ENCODE peak calls at places on chromosomes 2 and 18, in seven cellular contexts. One of them, this sample, is unnamed.

GRCh38 chr18:21330122-21330701 is 88.2 kb downstream of the GREB1L start:
- DNase-seq in NCI-H748 treated with DMSO at 0.1 percent for 48 hours: no peak
- DNase-seq in HS-5: peak
- DNase-seq in stimulated activated CD4-positive, alpha-beta T cell treated with anti-CD3 and anti-CD28 coated beads, Interleukin-1b, Interleukin-23, amount 100 ng/mL, for 4 hours: no peak
- DNase-seq in activated T-helper 2 cell treated with anti-CD3 and anti-CD28 coated beads, Interferon-gamma antibody, Interleukin-2, Interleukin-4, amounts not matched to agents 10 μg/mL and 5 μg/mL and 100 μg/mL, durations not matched to agents 14 hours and 24 hours and 36 hours: no peak
- DNase-seq in AG09319: peak
- DNase-seq in bronchial epithelial cell: peak
- DNase-seq in this sample: peak

GRCh38 chr2:168357799-168358504 is 98.1 kb upstream of the CERS6 start:
- DNase-seq in NCI-H748 treated with DMSO at 0.1 percent for 48 hours: no peak
- DNase-seq in HS-5: no peak
- DNase-seq in stimulated activated CD4-positive, alpha-beta T cell treated with anti-CD3 and anti-CD28 coated beads, Interleukin-1b, Interleukin-23, amount 100 ng/mL, for 4 hours: no peak
- DNase-seq in activated T-helper 2 cell treated with anti-CD3 and anti-CD28 coated beads, Interferon-gamma antibody, Interleukin-2, Interleukin-4, amounts not matched to agents 10 μg/mL and 5 μg/mL and 100 μg/mL, durations not matched to agents 14 hours and 24 hours and 36 hours: no peak
- DNase-seq in AG09319: no peak
- DNase-seq in bronchial epithelial cell: no peak
- DNase-seq in this sample: no peak

GRCh38 chr2:105888625-105889024 is 143.9 kb downstream of the NCK2 start:
- DNase-seq in NCI-H748 treated with DMSO at 0.1 percent for 48 hours: no peak
- DNase-seq in HS-5: no peak
- DNase-seq in stimulated activated CD4-positive, alpha-beta T cell treated with anti-CD3 and anti-CD28 coated beads, Interleukin-1b, Interleukin-23, amount 100 ng/mL, for 4 hours: no peak
- DNase-seq in activated T-helper 2 cell treated with anti-CD3 and anti-CD28 coated beads, Interferon-gamma antibody, Interleukin-2, Interleukin-4, amounts not matched to agents 10 μg/mL and 5 μg/mL and 100 μg/mL, durations not matched to agents 14 hours and 24 hours and 36 hours: no peak
- DNase-seq in AG09319: no peak
- DNase-seq in bronchial epithelial cell: no peak
- DNase-seq in this sample: no peak

GRCh38 chr18:5582849-5583667 is 39.3 kb upstream of the EPB41L3 start:
- DNase-seq in NCI-H748 treated with DMSO at 0.1 percent for 48 hours: no peak
- DNase-seq in HS-5: peak
- DNase-seq in stimulated activated CD4-positive, alpha-beta T cell treated with anti-CD3 and anti-CD28 coated beads, Interleukin-1b, Interleukin-23, amount 100 ng/mL, for 4 hours: no peak
- DNase-seq in activated T-helper 2 cell treated with anti-CD3 and anti-CD28 coated beads, Interferon-gamma antibody, Interleukin-2, Interleukin-4, amounts not matched to agents 10 μg/mL and 5 μg/mL and 100 μg/mL, durations not matched to agents 14 hours and 24 hours and 36 hours: no peak
- DNase-seq in AG09319: no peak
- DNase-seq in bronchial epithelial cell: no peak
- DNase-seq in this sample: no peak

GRCh38 chr2:6184532-6185302 is 492.5 kb downstream of the SOX11 start:
- DNase-seq in NCI-H748 treated with DMSO at 0.1 percent for 48 hours: peak
- DNase-seq in HS-5: no peak
- DNase-seq in stimulated activated CD4-positive, alpha-beta T cell treated with anti-CD3 and anti-CD28 coated beads, Interleukin-1b, Interleukin-23, amount 100 ng/mL, for 4 hours: no peak
- DNase-seq in activated T-helper 2 cell treated with anti-CD3 and anti-CD28 coated beads, Interferon-gamma antibody, Interleukin-2, Interleukin-4, amounts not matched to agents 10 μg/mL and 5 μg/mL and 100 μg/mL, durations not matched to agents 14 hours and 24 hours and 36 hours: no peak
- DNase-seq in AG09319: no peak
- DNase-seq in bronchial epithelial cell: no peak
- DNase-seq in this sample: no peak

GRCh38 chr2:230416061-230416721 is at the start of gene SP100:
- DNase-seq in NCI-H748 treated with DMSO at 0.1 percent for 48 hours: no peak
- DNase-seq in HS-5: peak
- DNase-seq in stimulated activated CD4-positive, alpha-beta T cell treated with anti-CD3 and anti-CD28 coated beads, Interleukin-1b, Interleukin-23, amount 100 ng/mL, for 4 hours: peak
- DNase-seq in activated T-helper 2 cell treated with anti-CD3 and anti-CD28 coated beads, Interferon-gamma antibody, Interleukin-2, Interleukin-4, amounts not matched to agents 10 μg/mL and 5 μg/mL and 100 μg/mL, durations not matched to agents 14 hours and 24 hours and 36 hours: peak
- DNase-seq in AG09319: peak
- DNase-seq in bronchial epithelial cell: peak
- DNase-seq in this sample: no peak

GRCh38 chr18:12155996-12156395 is 62.4 kb downstream of the ANKRD62 start:
- DNase-seq in NCI-H748 treated with DMSO at 0.1 percent for 48 hours: no peak
- DNase-seq in HS-5: no peak
- DNase-seq in stimulated activated CD4-positive, alpha-beta T cell treated with anti-CD3 and anti-CD28 coated beads, Interleukin-1b, Interleukin-23, amount 100 ng/mL, for 4 hours: no peak
- DNase-seq in activated T-helper 2 cell treated with anti-CD3 and anti-CD28 coated beads, Interferon-gamma antibody, Interleukin-2, Interleukin-4, amounts not matched to agents 10 μg/mL and 5 μg/mL and 100 μg/mL, durations not matched to agents 14 hours and 24 hours and 36 hours: no peak
- DNase-seq in AG09319: peak
- DNase-seq in bronchial epithelial cell: no peak
- DNase-seq in this sample: no peak

GRCh38 chr2:217055624-217056023 is 195.8 kb upstream of the TNP1 start:
- DNase-seq in NCI-H748 treated with DMSO at 0.1 percent for 48 hours: peak
- DNase-seq in HS-5: no peak
- DNase-seq in stimulated activated CD4-positive, alpha-beta T cell treated with anti-CD3 and anti-CD28 coated beads, Interleukin-1b, Interleukin-23, amount 100 ng/mL, for 4 hours: no peak
- DNase-seq in activated T-helper 2 cell treated with anti-CD3 and anti-CD28 coated beads, Interferon-gamma antibody, Interleukin-2, Interleukin-4, amounts not matched to agents 10 μg/mL and 5 μg/mL and 100 μg/mL, durations not matched to agents 14 hours and 24 hours and 36 hours: no peak
- DNase-seq in AG09319: no peak
- DNase-seq in bronchial epithelial cell: no peak
- DNase-seq in this sample: no peak

GRCh38 chr2:154173919-154174318 is 302.2 kb downstream of the GALNT13 start:
- DNase-seq in NCI-H748 treated with DMSO at 0.1 percent for 48 hours: no peak
- DNase-seq in HS-5: no peak
- DNase-seq in stimulated activated CD4-positive, alpha-beta T cell treated with anti-CD3 and anti-CD28 coated beads, Interleukin-1b, Interleukin-23, amount 100 ng/mL, for 4 hours: no peak
- DNase-seq in activated T-helper 2 cell treated with anti-CD3 and anti-CD28 coated beads, Interferon-gamma antibody, Interleukin-2, Interleukin-4, amounts not matched to agents 10 μg/mL and 5 μg/mL and 100 μg/mL, durations not matched to agents 14 hours and 24 hours and 36 hours: no peak
- DNase-seq in AG09319: no peak
- DNase-seq in bronchial epithelial cell: no peak
- DNase-seq in this sample: no peak

GRCh38 chr18:61502472-61502871 is 169.2 kb downstream of the CDH20 start:
- DNase-seq in NCI-H748 treated with DMSO at 0.1 percent for 48 hours: peak
- DNase-seq in HS-5: peak
- DNase-seq in stimulated activated CD4-positive, alpha-beta T cell treated with anti-CD3 and anti-CD28 coated beads, Interleukin-1b, Interleukin-23, amount 100 ng/mL, for 4 hours: no peak
- DNase-seq in activated T-helper 2 cell treated with anti-CD3 and anti-CD28 coated beads, Interferon-gamma antibody, Interleukin-2, Interleukin-4, amounts not matched to agents 10 μg/mL and 5 μg/mL and 100 μg/mL, durations not matched to agents 14 hours and 24 hours and 36 hours: no peak
- DNase-seq in AG09319: peak
- DNase-seq in bronchial epithelial cell: peak
- DNase-seq in this sample: peak

GRCh38 chr2:133633851-133634250 is 65.6 kb upstream of the NCKAP5 start:
- DNase-seq in NCI-H748 treated with DMSO at 0.1 percent for 48 hours: no peak
- DNase-seq in HS-5: no peak
- DNase-seq in stimulated activated CD4-positive, alpha-beta T cell treated with anti-CD3 and anti-CD28 coated beads, Interleukin-1b, Interleukin-23, amount 100 ng/mL, for 4 hours: no peak
- DNase-seq in activated T-helper 2 cell treated with anti-CD3 and anti-CD28 coated beads, Interferon-gamma antibody, Interleukin-2, Interleukin-4, amounts not matched to agents 10 μg/mL and 5 μg/mL and 100 μg/mL, durations not matched to agents 14 hours and 24 hours and 36 hours: no peak
- DNase-seq in AG09319: no peak
- DNase-seq in bronchial epithelial cell: peak
- DNase-seq in this sample: no peak

GRCh38 chr2:219119422-219120043 is 41.1 kb downstream of the NHEJ1 start:
- DNase-seq in NCI-H748 treated with DMSO at 0.1 percent for 48 hours: peak
- DNase-seq in HS-5: no peak
- DNase-seq in stimulated activated CD4-positive, alpha-beta T cell treated with anti-CD3 and anti-CD28 coated beads, Interleukin-1b, Interleukin-23, amount 100 ng/mL, for 4 hours: peak
- DNase-seq in activated T-helper 2 cell treated with anti-CD3 and anti-CD28 coated beads, Interferon-gamma antibody, Interleukin-2, Interleukin-4, amounts not matched to agents 10 μg/mL and 5 μg/mL and 100 μg/mL, durations not matched to agents 14 hours and 24 hours and 36 hours: peak
- DNase-seq in AG09319: peak
- DNase-seq in bronchial epithelial cell: peak
- DNase-seq in this sample: no peak